ENCODE peak calls at places on chromosomes 6 and 20, in six cellular contexts. C, A, P, J, Q and F are unnamed samples.

GRCh38 chr6:70673054-70673453 is 5.4 kb downstream of the SMAP1 start:
- DNase-seq in Q (no peak), P (no peak), A (no peak), C (no peak), J (no peak), F (no peak)

GRCh38 chr20:53495357-53495756 is 98.3 kb downstream of the ZNF217 start:
- DNase-seq in P (no peak), C (no peak), A (no peak), J (no peak), Q (no peak), F (no peak)

GRCh38 chr20:38581013-38581412 is at the start of gene ADIG:
- DNase-seq in Q (peak), J (peak), C (no peak), A (no peak), P (peak), F (no peak)

GRCh38 chr20:43690943-43691598 is 24.2 kb downstream of the MYBL2 start:
- DNase-seq in A (no peak), P (no peak), C (no peak), J (no peak), Q (no peak), F (no peak)

GRCh38 chr6:144634371-144634770 is 349.2 kb downstream of the UTRN start:
- DNase-seq in C (no peak), Q (no peak), P (no peak), A (no peak), J (no peak), F (no peak)

GRCh38 chr6:156719720-156720563 is 57.2 kb upstream of the ARID1B start:
- DNase-seq in P (peak), Q (peak), A (peak), C (peak), J (peak), F (peak)

GRCh38 chr6:21305827-21306469 is 287.6 kb upstream of the SOX4 start:
- DNase-seq in P (peak), C (no peak), J (no peak), A (no peak), Q (peak), F (no peak)

GRCh38 chr20:63536997-63537524 is at the start of gene PTK6:
- DNase-seq in C (no peak), Q (peak), J (peak), A (peak), P (peak), F (no peak)

GRCh38 chr6:72535124-72535523 is 86.7 kb upstream of the KCNQ5 start:
- DNase-seq in C (no peak), P (no peak), A (no peak), J (no peak), Q (no peak), F (peak)

GRCh38 chr6:28258877-28259777 is at the start of gene NKAPL:
- DNase-seq in C (peak), J (peak), A (peak), P (peak), Q (no peak), F (no peak)

GRCh38 chr6:26218824-26219223 is 131.6 kb downstream of the HFE start:
- DNase-seq in J (no peak), P (no peak), A (peak), Q (no peak), C (no peak), F (peak)

GRCh38 chr6:692356-692851 is 535 bp downstream of the EXOC2 start:
- DNase-seq in Q (peak), P (peak), A (peak), J (peak), C (peak), F (peak)

GRCh38 chr6:150180517-150180916 is 37.7 kb downstream of the PPP1R14C start:
- DNase-seq in P (no peak), C (no peak), Q (no peak), J (no peak), A (no peak), F (no peak)

GRCh38 chr6:146357578-146358340 is 185.9 kb upstream of the RAB32 start:
- DNase-seq in J (no peak), Q (peak), A (peak), C (peak), P (peak), F (no peak)

GRCh38 chr20:3808141-3808479 is 12.0 kb downstream of the CDC25B start:
- DNase-seq in A (no peak), C (no peak), J (peak), Q (peak), P (peak), F (no peak)

GRCh38 chr6:38436726-38437465 is 202.8 kb downstream of the BTBD9 start:
- DNase-seq in P (peak), C (no peak), Q (peak), A (no peak), J (no peak), F (no peak)

GRCh38 chr6:15088904-15089568 is 156.8 kb upstream of the JARID2 start:
- DNase-seq in C (no peak), J (no peak), A (no peak), P (no peak), Q (no peak), F (no peak)

GRCh38 chr6:87772597-87773530 is 70.8 kb upstream of the AKIRIN2 start:
- DNase-seq in J (no peak), P (no peak), C (no peak), Q (no peak), A (no peak), F (no peak)

GRCh38 chr6:105994522-105995402 is 91.4 kb upstream of the PRDM1 start:
- DNase-seq in P (peak), Q (no peak), A (peak), J (peak), C (peak), F (peak)

DNA sequence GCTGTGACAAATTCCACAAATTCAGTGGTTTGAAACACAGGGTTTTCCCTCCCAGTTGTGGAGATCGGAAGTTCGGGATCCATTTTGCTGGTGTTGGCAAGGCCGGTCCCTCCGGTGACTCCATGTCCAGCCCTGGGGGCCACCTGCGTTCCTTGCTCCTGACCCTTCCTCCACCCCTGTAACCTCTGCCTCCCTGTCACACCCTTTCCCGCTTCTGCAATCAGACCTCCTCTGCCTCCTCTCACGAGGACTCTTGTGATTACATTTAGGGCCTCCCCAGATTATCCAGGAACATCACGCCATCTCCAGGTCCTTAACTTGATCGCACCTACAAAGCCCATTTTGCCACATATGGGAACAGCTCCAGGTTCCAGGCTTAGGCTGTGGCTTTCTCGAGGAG is 12.5 kb downstream of the RPS6KA2 start:
- DNase-seq in A (no peak), J (no peak), C (no peak), P (no peak), Q (no peak), F (no peak)
- H3K4me3 ChIP-seq in A (no peak), J (no peak), C (no peak), P (no peak), Q (no peak), F (no peak)

GRCh38 chr6:75499640-75500039 is 6.0 kb upstream of the FILIP1 start:
- DNase-seq in C (no peak), J (no peak), P (no peak), Q (no peak), A (no peak), F (no peak)
- H3K4me3 ChIP-seq in C (no peak), J (no peak), P (no peak), Q (no peak), A (no peak), F (no peak)

GRCh38 chr6:132496519-132497180 is 16.3 kb downstream of the STX7 start:
- DNase-seq in J (no peak), C (no peak), P (no peak), Q (no peak), A (no peak), F (no peak)
- H3K4me3 ChIP-seq in J (no peak), C (no peak), P (no peak), Q (no peak), A (peak), F (no peak)

GRCh38 chr6:109237986-109238329 is 142.7 kb downstream of the CEP57L1 start:
- DNase-seq in P (no peak), C (no peak), J (no peak), A (no peak), Q (no peak), F (no peak)
- H3K4me3 ChIP-seq in P (no peak), C (no peak), J (no peak), A (no peak), Q (no peak), F (no peak)